ENCODE peak calls at places on chromosomes 5 and 9, in four cellular contexts. One of them, this sample, is unnamed.

GRCh38 chr9:110316255-110316921 is 21.3 kb downstream of the TXNDC8 start:
- DNase-seq in neural progenitor cell: no peak
- DNase-seq in KBM-7: no peak
- DNase-seq in H7: no peak
- DNase-seq in this sample: peak

GRCh38 chr5:75677607-75678006 is 39.6 kb downstream of the POC5 start:
- DNase-seq in H7: no peak
- DNase-seq in KBM-7: no peak
- DNase-seq in neural progenitor cell: no peak
- DNase-seq in this sample: no peak

GRCh38 chr5:123690821-123691220 is 178.8 kb downstream of the CSNK1G3 start:
- DNase-seq in neural progenitor cell: no peak
- DNase-seq in KBM-7: no peak
- DNase-seq in H7: no peak
- DNase-seq in this sample: no peak

GRCh38 chr9:116096853-116097252 is 56.7 kb upstream of the PAPPA start:
- DNase-seq in H7: no peak
- DNase-seq in neural progenitor cell: peak
- DNase-seq in KBM-7: no peak
- DNase-seq in this sample: no peak

GRCh38 chr5:157130933-157131332 is 11.7 kb downstream of the MED7 start:
- DNase-seq in H7: no peak
- DNase-seq in neural progenitor cell: no peak
- DNase-seq in KBM-7: no peak
- DNase-seq in this sample: no peak

GRCh38 chr9:122370869-122371467 is at the start of gene PTGS1:
- DNase-seq in KBM-7: peak
- DNase-seq in H7: peak
- DNase-seq in neural progenitor cell: peak
- DNase-seq in this sample: no peak

GRCh38 chr9:87703636-87704276 is 22.2 kb upstream of the CTSL start:
- DNase-seq in H7: no peak
- DNase-seq in neural progenitor cell: no peak
- DNase-seq in KBM-7: no peak
- DNase-seq in this sample: no peak

GRCh38 chr9:132169672-132170392 is 8.0 kb downstream of the NTNG2 start:
- DNase-seq in neural progenitor cell: peak
- DNase-seq in H7: peak
- DNase-seq in KBM-7: peak
- DNase-seq in this sample: no peak

GRCh38 chr9:130446111-130446861 is 1.5 kb downstream of the ASS1 start:
- DNase-seq in neural progenitor cell: peak
- DNase-seq in H7: peak
- DNase-seq in KBM-7: peak
- DNase-seq in this sample: peak

GRCh38 chr5:43192558-43193170 is 639 bp downstream of the NIM1K start:
- DNase-seq in neural progenitor cell: peak
- DNase-seq in H7: peak
- DNase-seq in KBM-7: peak
- DNase-seq in this sample: no peak

GRCh38 chr9:1198085-1198484 is 147.9 kb downstream of the DMRT2 start:
- DNase-seq in KBM-7: no peak
- DNase-seq in neural progenitor cell: no peak
- DNase-seq in H7: no peak
- DNase-seq in this sample: no peak

GRCh38 chr9:120918931-120919638 is 7.5 kb downstream of the TRAF1 start:
- DNase-seq in H7: no peak
- DNase-seq in KBM-7: no peak
- DNase-seq in neural progenitor cell: no peak
- DNase-seq in this sample: no peak

GRCh38 chr9:71766663-71767062 is 1.6 kb downstream of the CEMIP2 start:
- DNase-seq in neural progenitor cell: no peak
- DNase-seq in KBM-7: no peak
- DNase-seq in H7: no peak
- DNase-seq in this sample: no peak

GRCh38 chr5:149550608-149551226 is 522 bp downstream of the CSNK1A1 start:
- DNase-seq in KBM-7: no peak
- DNase-seq in H7: no peak
- DNase-seq in neural progenitor cell: peak
- DNase-seq in this sample: no peak

GRCh38 chr5:73274121-73274520 is 101.1 kb downstream of the TMEM174 start:
- DNase-seq in H7: no peak
- DNase-seq in KBM-7: no peak
- DNase-seq in neural progenitor cell: no peak
- DNase-seq in this sample: no peak

GRCh38 chr5:20528471-20528870 is 540.5 kb upstream of the CDH18 start:
- DNase-seq in KBM-7: peak
- DNase-seq in H7: no peak
- DNase-seq in neural progenitor cell: no peak
- DNase-seq in this sample: no peak

GRCh38 chr9:108105885-108106284 is 616.3 kb upstream of the KLF4 start:
- DNase-seq in H7: peak
- DNase-seq in neural progenitor cell: peak
- DNase-seq in KBM-7: no peak
- DNase-seq in this sample: no peak

GRCh38 chr9:124242331-124243194 is 15.2 kb upstream of the NEK6 start:
- DNase-seq in KBM-7: peak
- DNase-seq in neural progenitor cell: peak
- DNase-seq in H7: peak
- DNase-seq in this sample: peak

GRCh38 chr5:172043822-172044221 is 37.4 kb upstream of the FBXW11 start:
- DNase-seq in H7: no peak
- DNase-seq in neural progenitor cell: no peak
- DNase-seq in KBM-7: no peak
- DNase-seq in this sample: no peak

GRCh38 chr5:146447734-146448380 is 724 bp downstream of the TCERG1 start:
- DNase-seq in H7: no peak
- DNase-seq in KBM-7: peak
- DNase-seq in neural progenitor cell: no peak
- DNase-seq in this sample: no peak

GRCh38 chr5:112921833-112922817 is at the start of gene REEP5:
- DNase-seq in H7: peak
- DNase-seq in neural progenitor cell: peak
- DNase-seq in KBM-7: peak
- DNase-seq in this sample: peak

GRCh38 chr5:39584921-39585320 is 160.1 kb upstream of the DAB2 start:
- DNase-seq in neural progenitor cell: no peak
- DNase-seq in KBM-7: no peak
- DNase-seq in H7: no peak
- DNase-seq in this sample: no peak

GRCh38 chr5:37495668-37496067 is 116.5 kb downstream of the WDR70 start:
- DNase-seq in neural progenitor cell: no peak
- DNase-seq in KBM-7: no peak
- DNase-seq in H7: no peak
- DNase-seq in this sample: no peak

GRCh38 chr5:54519083-54519541 is 1.6 kb downstream of the SNX18 start:
- DNase-seq in neural progenitor cell: no peak
- DNase-seq in KBM-7: no peak
- DNase-seq in H7: no peak
- DNase-seq in this sample: no peak

GRCh38 chr9:116721411-116721810 is 34.3 kb downstream of the TRIM32 start:
- DNase-seq in neural progenitor cell: no peak
- DNase-seq in KBM-7: no peak
- DNase-seq in H7: no peak
- DNase-seq in this sample: no peak

GRCh38 chr9:2936221-2936620 is 92.3 kb upstream of the PUM3 start:
- DNase-seq in H7: no peak
- DNase-seq in KBM-7: no peak
- DNase-seq in neural progenitor cell: no peak
- DNase-seq in this sample: no peak

GRCh38 chr9:76298497-76299144 is 95.6 kb downstream of the RFK start:
- DNase-seq in neural progenitor cell: peak
- DNase-seq in KBM-7: no peak
- DNase-seq in H7: no peak
- DNase-seq in this sample: no peak

GRCh38 chr5:80916661-80917060 is 43.5 kb upstream of the RASGRF2 start:
- DNase-seq in neural progenitor cell: no peak
- DNase-seq in KBM-7: no peak
- DNase-seq in H7: no peak
- DNase-seq in this sample: no peak

GRCh38 chr5:79269733-79270166 is 33.8 kb downstream of the JMY start:
- DNase-seq in H7: no peak
- DNase-seq in neural progenitor cell: no peak
- DNase-seq in KBM-7: peak
- DNase-seq in this sample: no peak

GRCh38 chr9:81906656-81907055 is 21.6 kb upstream of the SPATA31D4 start:
- DNase-seq in neural progenitor cell: no peak
- DNase-seq in H7: no peak
- DNase-seq in KBM-7: no peak
- DNase-seq in this sample: no peak

GRCh38 chr5:118687671-118688621 is 300.4 kb downstream of the DTWD2 start:
- DNase-seq in neural progenitor cell: no peak
- DNase-seq in KBM-7: no peak
- DNase-seq in H7: no peak
- DNase-seq in this sample: no peak

GRCh38 chr5:115402092-115402491 is 105.6 kb upstream of the CCDC112 start:
- DNase-seq in H7: no peak
- DNase-seq in neural progenitor cell: no peak
- DNase-seq in KBM-7: no peak
- DNase-seq in this sample: no peak

GRCh38 chr5:146541956-146542849 is 26.2 kb upstream of the GPR151 start:
- DNase-seq in KBM-7: peak
- DNase-seq in H7: peak
- DNase-seq in neural progenitor cell: peak
- DNase-seq in this sample: peak

GRCh38 chr9:129656795-129657390 is 8.6 kb upstream of the PRRX2 start:
- DNase-seq in neural progenitor cell: no peak
- DNase-seq in H7: no peak
- DNase-seq in KBM-7: no peak
- DNase-seq in this sample: no peak

GRCh38 chr9:106861585-106862114 is 1.3 kb upstream of the ZNF462 start:
- DNase-seq in neural progenitor cell: no peak
- DNase-seq in KBM-7: no peak
- DNase-seq in H7: peak
- DNase-seq in this sample: no peak

GRCh38 chr5:912356-913091 is 19.8 kb downstream of the TRIP13 start:
- DNase-seq in KBM-7: peak
- DNase-seq in H7: peak
- DNase-seq in neural progenitor cell: peak
- DNase-seq in this sample: no peak

This sample was measured in DMS 273 treated with DMSO at 0.1 percent for 48 hours.